ENCODE peak calls at places on chromosomes 6 and 20, in five cellular contexts. X is CD8-positive, alpha-beta T cell; H is kidney; Q is PC-9; Z is psoas muscle. T is an unnamed sample.
A peak's percentile ranks its signal among the peaks of the same experiment; 100 is the strongest.

GRCh38 chr20:2421247-2421646 is 40.5 kb downstream of the TGM6 start:
- DNase-seq in Q (no peak), H (no peak), X (no peak), Z (no peak), T (no peak)

GRCh38 chr20:25140968-25141367 is 54.5 kb upstream of the ENTPD6 start:
- DNase-seq in H (no peak), Q (no peak), Z (no peak), X (no peak), T (no peak)

GRCh38 chr6:27091661-27092315 is 155.7 kb upstream of the PRSS16 start:
- DNase-seq in Q (peak; percentile 81), H (no peak), Z (no peak), X (no peak), T (no peak)

GRCh38 chr6:133631421-133631820 is 257.5 kb upstream of the TCF21 start:
- DNase-seq in Q (peak; percentile 56), Z (no peak), X (no peak), H (no peak), T (no peak)

GRCh38 chr6:156402628-156403027 is 374.6 kb upstream of the ARID1B start:
- DNase-seq in Q (no peak), X (no peak), Z (no peak), H (no peak), T (no peak)

GRCh38 chr6:100096356-100096755 is 102.3 kb upstream of the MCHR2 start:
- DNase-seq in H (no peak), Z (no peak), X (no peak), Q (no peak), T (no peak)

GRCh38 chr6:154721460-154721859 is 11.8 kb upstream of the SCAF8 start:
- DNase-seq in H (no peak), X (no peak), Z (no peak), Q (peak; percentile 75), T (no peak)

GRCh38 chr6:25154034-25154596 is 125.1 kb upstream of the CARMIL1 start:
- DNase-seq in H (no peak), Z (no peak), X (no peak), Q (no peak), T (no peak)

GRCh38 chr6:116397960-116398359 is 27.2 kb downstream of the DSE start:
- DNase-seq in X (no peak), Z (no peak), Q (no peak), H (no peak), T (no peak)

GRCh38 chr6:30876039-30876730 is 8.1 kb upstream of the DDR1 start:
- DNase-seq in X (no peak), Z (no peak), Q (no peak), H (no peak), T (no peak)

GRCh38 chr20:37946946-37947345 is 44.0 kb downstream of the VSTM2L start:
- DNase-seq in X (no peak), H (no peak), Q (no peak), Z (no peak), T (no peak)

GRCh38 chr6:166627875-166628849 is 1.1 kb upstream of the RPS6KA2 start:
- DNase-seq in X (peak; percentile 21), Q (no peak), H (peak; percentile 93), Z (peak; percentile 74), T (peak; percentile 49)

GRCh38 chr6:75505426-75505825 is 11.8 kb upstream of the FILIP1 start:
- DNase-seq in X (no peak), Q (no peak), H (no peak), Z (no peak), T (no peak)

GRCh38 chr20:3010985-3011723 is 32.3 kb upstream of the GNRH2 start:
- DNase-seq in Z (no peak), H (no peak), Q (no peak), X (no peak), T (no peak)

GRCh38 chr20:21396921-21397340 is 395 bp downstream of the NKX2-4 start:
- DNase-seq in X (no peak), Q (no peak), H (peak; percentile 63), Z (peak; percentile 18), T (no peak)

GRCh38 chr6:168606722-168607121 is 165.7 kb downstream of the SMOC2 start:
- DNase-seq in H (no peak), Q (no peak), X (no peak), Z (no peak), T (no peak)

GRCh38 chr6:44356432-44356950 is 14.0 kb downstream of the SPATS1 start:
- DNase-seq in Q (no peak), X (no peak), H (no peak), Z (no peak), T (no peak)

GRCh38 chr6:53795254-53795701 is 473 bp downstream of the LRRC1 start:
- DNase-seq in Z (no peak), X (no peak), Q (peak; percentile 36), H (no peak), T (no peak)

GRCh38 chr6:109327959-109328358 is 54.3 kb downstream of the CD164 start:
- DNase-seq in H (no peak), X (no peak), Z (no peak), Q (no peak), T (no peak)

GRCh38 chr6:53441035-53441493 is 92.3 kb upstream of the ELOVL5 start:
- DNase-seq in H (no peak), Q (no peak), Z (no peak), X (no peak), T (no peak)

GRCh38 chr6:30742316-30743098 is at the start of gene FLOT1:
- DNase-seq in X (peak; percentile 66), Q (peak; percentile 94), Z (peak; percentile 99), H (peak; percentile 99), T (peak; percentile 75)

GRCh38 chr6:52024451-52025068 is 62.9 kb downstream of the PKHD1 start:
- DNase-seq in Z (no peak), H (no peak), X (no peak), Q (no peak), T (no peak)

GRCh38 chr6:22247916-22248482 is 48.8 kb downstream of the PRL start:
- DNase-seq in H (no peak), Z (no peak), X (no peak), Q (no peak), T (no peak)
- H3K9me3 ChIP-seq in H (peaks cover 3% of the 10 kb centered on the region), Z (no peaks in the 10 kb centered on the region), X (no peaks in the 10 kb centered on the region), Q (peaks cover 11% of the 10 kb centered on the region), T (no peaks in the 10 kb centered on the region)

DNA sequence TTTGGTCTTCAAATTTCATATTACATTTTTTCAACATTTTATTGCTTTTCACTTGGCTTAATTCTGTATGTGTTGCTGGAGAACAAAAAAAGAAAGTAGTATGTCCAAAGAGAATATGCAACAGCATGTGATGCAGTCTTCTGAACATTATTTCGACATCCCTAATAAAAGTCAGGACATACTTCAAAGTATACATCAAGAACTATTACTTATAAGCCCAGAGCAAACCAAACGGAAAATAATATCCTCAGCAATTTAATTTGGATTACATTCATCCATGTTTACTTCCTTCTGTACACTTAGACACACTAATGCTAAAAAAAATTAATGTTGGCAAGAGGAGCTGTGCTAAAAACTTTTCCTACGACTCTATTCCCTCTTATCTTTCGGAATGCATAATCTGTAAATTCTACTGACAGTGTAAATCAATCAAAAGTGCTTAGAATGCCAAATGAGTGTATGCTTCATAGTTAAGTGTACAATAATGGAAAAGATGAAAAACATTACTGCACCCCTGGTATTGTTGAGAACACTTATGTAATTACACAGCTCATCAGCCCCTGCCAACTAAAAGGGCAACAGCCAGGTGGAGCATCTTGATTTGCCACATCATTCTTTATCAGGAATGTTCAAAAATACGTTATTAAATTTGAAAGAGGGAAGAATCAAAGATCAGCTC is 301.2 kb upstream of the HSF2 start:
- DNase-seq in H (no peak), Z (no peak), X (no peak), Q (no peak), T (no peak)
- TF ChIP-seq CTCF in H (no peak), Z (no peak), X (no peak), Q (no peak), T (no peak)

GRCh38 chr20:20130399-20130798 is 78.1 kb downstream of the CFAP61 start:
- DNase-seq in X (no peak), Z (no peak), H (no peak), Q (no peak), T (no peak)
- H3K9me3 ChIP-seq in X (no peaks in the 10 kb centered on the region), Z (peaks cover 4% of the 10 kb centered on the region), H (peaks cover 14% of the 10 kb centered on the region), Q (peaks cover 10% of the 10 kb centered on the region), T (peaks cover 7% of the 10 kb centered on the region)

DNA sequence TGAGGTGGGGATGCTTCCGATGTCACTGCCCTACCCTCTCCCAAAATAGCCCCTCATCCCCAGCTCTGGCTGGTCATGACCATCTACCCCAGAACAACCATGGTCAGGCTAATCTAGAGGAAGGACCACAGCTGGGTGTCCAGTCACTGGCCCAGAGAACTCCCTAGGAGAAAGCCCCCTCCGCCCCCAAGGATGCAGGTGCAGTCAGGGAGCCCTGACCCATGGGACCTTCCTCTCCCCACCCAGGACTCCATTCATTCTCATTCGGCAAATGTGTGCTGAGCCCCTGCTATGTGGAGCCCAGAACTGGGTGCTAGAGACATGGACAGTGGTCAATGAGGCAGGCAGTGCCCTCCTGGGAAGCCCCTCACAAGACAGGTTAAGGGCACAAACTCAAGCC is 60.5 kb downstream of the JPH2 start:
- DNase-seq in H (no peak), Z (no peak), Q (no peak), X (no peak), T (no peak)
- TF ChIP-seq CTCF in H (no peak), Z (no peak), Q (no peak), X (no peak), T (no peak)

GRCh38 chr6:610882-611281 is 46.0 kb downstream of the HUS1B start:
- DNase-seq in Z (no peak), Q (no peak), X (no peak), H (no peak), T (no peak)
- H3K9me3 ChIP-seq in Z (no peaks in the 10 kb centered on the region), Q (no peaks in the 10 kb centered on the region), X (no peaks in the 10 kb centered on the region), H (no peaks in the 10 kb centered on the region), T (no peaks in the 10 kb centered on the region)

GRCh38 chr6:17506962-17507361 is 93.1 kb upstream of the FAM8A1 start:
- DNase-seq in Z (no peak), X (no peak), H (no peak), Q (no peak), T (no peak)

GRCh38 chr6:17504005-17504404 is 96.1 kb upstream of the FAM8A1 start:
- DNase-seq in X (no peak), H (no peak), Q (no peak), Z (no peak), T (no peak)

GRCh38 chr6:17506531-17506930 is 93.6 kb upstream of the FAM8A1 start:
- DNase-seq in X (no peak), Z (no peak), Q (no peak), H (no peak), T (no peak)

GRCh38 chr6:17505767-17506280 is 94.3 kb upstream of the FAM8A1 start:
- DNase-seq in Z (no peak), X (no peak), H (no peak), Q (no peak), T (no peak)

DNA sequence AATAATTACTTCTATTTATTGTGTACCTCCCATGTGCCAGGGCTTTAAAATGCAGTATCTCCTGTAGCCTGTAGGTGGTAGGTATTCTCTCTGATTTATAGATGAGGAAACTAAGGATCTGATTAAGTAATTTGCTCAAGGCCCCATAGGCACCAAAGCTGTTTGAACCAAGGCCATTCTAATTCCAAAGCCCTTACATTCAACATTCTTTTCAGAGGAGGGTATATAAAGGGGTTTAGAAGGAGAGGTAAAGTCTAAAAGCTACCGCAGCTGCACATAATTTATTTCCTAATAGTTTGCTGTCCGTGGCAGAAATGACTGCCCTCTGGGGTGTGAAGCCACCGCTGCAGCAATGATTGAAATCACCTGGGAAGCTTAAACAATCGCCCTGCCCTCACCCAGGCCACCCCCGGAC is 95.0 kb upstream of the FAM8A1 start:
- DNase-seq in X (no peak), Z (no peak), H (no peak), Q (no peak), T (no peak)
- TF ChIP-seq CTCF in X (no peak), Z (peak; percentile 17), H (no peak), Q (peak; percentile 52), T (peak; percentile 15)